ENCODE peak calls at places on chromosomes 7 and 10, in ten cellular contexts. U, D, Z, S, P, H, J, X, G and W are unnamed samples.

GRCh38 chr7:16200591-16200990 is 220.7 kb downstream of the CRPPA start:
- DNase-seq in U (no peak), D (no peak), Z (no peak), S (no peak), P (no peak), H (no peak), J (no peak), X (no peak), G (no peak), W (no peak)

GRCh38 chr7:32206987-32207386 is 136.8 kb upstream of the PDE1C start:
- DNase-seq in U (peak), D (no peak), Z (no peak), S (peak), P (no peak), H (no peak), J (no peak), X (peak), G (peak), W (peak)

GRCh38 chr10:109932391-109932790 is 9.1 kb upstream of the XPNPEP1 start:
- DNase-seq in U (no peak), D (no peak), Z (no peak), S (no peak), P (no peak), H (no peak), J (no peak), X (no peak), G (no peak), W (no peak)

GRCh38 chr7:122487131-122487530 is 182.6 kb upstream of the FEZF1 start:
- DNase-seq in U (no peak), D (no peak), Z (no peak), S (no peak), P (no peak), H (no peak), J (no peak), X (no peak), G (no peak), W (no peak)

GRCh38 chr10:21202766-21203457 is 305.8 kb upstream of the NEBL start:
- DNase-seq in U (no peak), D (no peak), Z (no peak), S (no peak), P (no peak), H (no peak), J (no peak), X (no peak), G (no peak), W (no peak)

GRCh38 chr7:23184709-23185354 is 3.0 kb downstream of the NUP42 start:
- DNase-seq in U (peak), D (no peak), Z (peak), S (no peak), P (peak), H (peak), J (no peak), X (peak), G (no peak), W (no peak)

GRCh38 chr10:33463011-33463410 is 128.5 kb upstream of the NRP1 start:
- DNase-seq in U (no peak), D (no peak), Z (no peak), S (no peak), P (no peak), H (no peak), J (no peak), X (no peak), G (no peak), W (no peak)

GRCh38 chr10:35517431-35518181 is 87.5 kb upstream of the GJD4 start:
- DNase-seq in U (no peak), D (no peak), Z (no peak), S (no peak), P (no peak), H (no peak), J (no peak), X (no peak), G (no peak), W (no peak)

DNA sequence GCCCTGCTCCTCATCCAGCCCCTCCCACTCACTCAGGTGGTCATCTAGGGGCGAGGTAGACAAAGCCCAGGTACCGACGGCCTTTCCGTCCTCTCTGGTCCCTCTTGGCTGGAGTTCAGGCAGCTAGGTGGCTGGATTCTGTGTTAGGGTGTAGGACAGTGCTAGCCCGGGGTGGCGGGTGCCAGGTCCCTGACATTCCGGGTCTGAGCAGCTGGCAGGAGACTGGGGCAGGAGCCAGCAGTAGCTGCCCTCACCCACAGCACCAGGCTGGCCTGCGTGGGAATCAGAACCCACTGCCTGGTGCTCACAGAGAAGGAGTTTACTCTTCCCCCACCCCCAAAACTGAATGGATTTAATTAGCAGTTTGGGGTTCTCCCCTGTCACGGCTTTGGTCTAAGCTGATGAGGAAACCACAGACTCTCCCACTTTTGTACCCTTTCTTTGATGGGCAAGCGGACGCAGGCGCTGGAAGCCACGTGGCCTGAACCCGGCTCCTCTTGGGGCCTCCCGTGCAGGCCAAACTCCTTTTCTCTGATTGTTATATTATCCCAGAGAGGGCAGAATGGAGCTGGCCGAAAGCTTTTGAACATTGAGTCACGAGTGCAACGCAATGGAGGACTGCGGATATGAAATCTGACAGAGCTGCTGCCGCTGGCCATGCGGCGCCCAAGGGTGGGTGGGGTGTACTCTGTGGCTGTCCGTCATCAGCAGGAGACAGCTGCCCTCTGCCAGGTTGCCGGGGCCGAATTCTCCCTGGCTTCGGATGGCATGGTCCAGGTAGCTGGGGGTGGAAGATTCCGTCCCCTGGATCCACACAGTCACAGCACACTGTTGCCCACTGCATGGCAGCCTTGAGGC is 12.9 kb upstream of the ZFAND2A start:
- DNase-seq in U (no peak), D (no peak), Z (no peak), S (no peak), P (no peak), H (no peak), J (no peak), X (no peak), G (no peak), W (no peak)
- TF ChIP-seq POLR2A in U (no peak), D (no peak), Z (no peak), S (no peak), P (no peak), H (no peak), J (no peak), X (no peak), G (no peak), W (no peak)

DNA sequence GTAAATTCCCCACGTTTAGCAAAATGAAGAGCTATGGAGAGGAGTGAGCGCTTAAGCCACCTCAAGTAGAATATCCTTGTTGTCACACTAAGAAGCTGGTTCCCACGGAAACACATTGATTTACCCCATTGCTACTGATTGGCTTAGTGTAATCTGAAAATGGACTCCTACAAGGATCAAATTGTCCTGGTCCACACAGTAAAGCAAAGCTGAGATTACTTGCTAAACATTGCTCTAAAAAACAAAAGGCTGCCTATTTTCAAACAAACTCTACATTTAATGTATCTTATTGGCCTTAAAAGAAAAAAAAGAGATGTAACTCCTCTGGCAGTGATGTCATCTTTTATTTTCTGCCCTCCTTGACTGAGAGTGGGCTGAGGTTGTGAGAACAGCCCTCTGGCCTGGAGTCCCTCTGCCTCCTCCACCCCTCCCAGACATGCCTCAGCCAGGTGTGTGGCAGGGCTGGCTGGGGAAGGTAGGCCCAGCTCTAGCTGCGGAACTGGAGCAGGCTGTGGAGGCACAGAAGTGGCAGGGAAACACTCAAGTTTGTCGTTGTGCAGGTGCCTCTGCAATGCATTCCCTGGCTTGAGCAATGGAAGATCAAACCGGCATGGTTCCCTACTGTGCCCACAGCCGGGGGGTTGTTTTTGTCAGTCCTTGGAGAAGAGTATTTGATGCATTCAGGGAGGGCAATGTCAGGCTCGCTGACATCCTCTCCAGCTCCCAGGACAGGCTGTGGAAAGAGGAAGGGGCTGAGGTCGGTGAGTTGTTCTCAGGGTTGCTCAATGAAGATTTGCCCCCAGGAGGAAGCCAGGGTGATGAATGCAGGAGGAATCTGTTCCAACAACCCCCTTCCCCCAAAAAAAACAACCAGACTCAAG is 9.1 kb downstream of the KLF6 start:
- DNase-seq in U (no peak), D (no peak), Z (no peak), S (no peak), P (peak), H (peak), J (no peak), X (peak), G (peak), W (no peak)
- TF ChIP-seq POLR2AphosphoS5 in U (peak), D (peak), Z (peak), S (no peak), P (peak), H (peak), J (peak), X (peak), G (peak), W (peak)

DNA sequence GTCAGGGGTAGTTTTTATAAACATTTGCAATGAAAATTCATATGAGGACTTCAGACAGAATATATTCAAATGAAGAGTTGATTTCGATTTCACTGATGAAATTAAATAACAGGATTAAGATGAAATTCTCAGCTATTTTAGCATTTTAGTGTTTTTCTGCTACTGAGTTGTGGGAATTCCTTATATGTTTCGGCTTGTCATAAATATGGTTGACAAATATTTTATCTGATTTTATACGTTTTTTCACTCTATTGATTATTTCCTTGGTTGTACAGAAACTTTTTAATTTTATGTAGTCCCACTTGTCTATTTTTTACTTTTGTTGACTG is 14.6 kb upstream of the NME8 start:
- DNase-seq in U (no peak), D (no peak), Z (no peak), S (no peak), P (no peak), H (no peak), J (no peak), X (no peak), G (no peak), W (no peak)
- TF ChIP-seq CTCF in U (no peak), D (no peak), Z (no peak), S (no peak), P (no peak), H (no peak), J (no peak), X (no peak), G (no peak), W (no peak)

DNA sequence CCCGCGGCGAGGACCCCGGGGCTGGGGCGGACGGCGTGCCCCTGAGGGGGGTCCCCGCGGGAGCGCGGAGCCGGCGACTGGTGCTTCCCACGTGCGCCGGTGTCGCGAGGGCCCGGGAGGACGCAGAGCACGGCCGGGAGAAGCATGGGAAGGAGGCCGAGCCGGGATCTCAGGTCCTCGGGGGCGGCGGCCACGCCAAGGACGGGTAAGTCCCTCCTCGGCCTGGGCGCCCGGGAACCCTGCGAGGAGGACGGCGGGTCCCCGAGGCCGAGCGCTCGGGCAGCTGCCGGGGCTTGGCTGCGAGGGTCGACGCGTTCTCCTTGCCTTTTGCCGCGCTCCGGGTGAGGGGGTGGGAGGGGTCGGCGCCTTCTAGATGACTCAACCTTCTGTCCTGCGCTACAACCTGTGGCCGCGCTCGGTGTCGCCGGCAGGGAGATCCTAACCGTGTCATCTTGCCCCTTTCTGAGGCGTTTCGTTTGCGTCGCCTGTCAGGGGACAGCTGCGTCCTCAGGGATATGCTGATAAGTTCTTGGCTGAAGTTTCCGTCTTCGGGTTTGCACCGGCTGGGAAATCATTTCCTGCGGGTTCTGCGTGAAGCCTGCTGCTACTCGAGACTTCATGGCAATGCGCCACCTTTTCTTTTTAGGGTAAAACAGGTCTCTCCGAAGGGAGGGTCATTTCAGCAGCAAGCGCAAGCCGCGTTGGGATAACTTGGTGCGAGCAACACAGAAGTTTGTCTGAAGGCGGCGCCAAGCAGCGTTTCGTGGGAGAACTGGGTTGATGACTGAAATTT is 529 bp downstream of the TASOR2 start:
- DNase-seq in U (peak), D (no peak), Z (peak), S (no peak), P (peak), H (peak), J (peak), X (peak), G (peak), W (no peak)
- TF ChIP-seq POLR2A in U (no peak), D (no peak), Z (no peak), S (no peak), P (no peak), H (no peak), J (no peak), X (no peak), G (no peak), W (no peak)

DNA sequence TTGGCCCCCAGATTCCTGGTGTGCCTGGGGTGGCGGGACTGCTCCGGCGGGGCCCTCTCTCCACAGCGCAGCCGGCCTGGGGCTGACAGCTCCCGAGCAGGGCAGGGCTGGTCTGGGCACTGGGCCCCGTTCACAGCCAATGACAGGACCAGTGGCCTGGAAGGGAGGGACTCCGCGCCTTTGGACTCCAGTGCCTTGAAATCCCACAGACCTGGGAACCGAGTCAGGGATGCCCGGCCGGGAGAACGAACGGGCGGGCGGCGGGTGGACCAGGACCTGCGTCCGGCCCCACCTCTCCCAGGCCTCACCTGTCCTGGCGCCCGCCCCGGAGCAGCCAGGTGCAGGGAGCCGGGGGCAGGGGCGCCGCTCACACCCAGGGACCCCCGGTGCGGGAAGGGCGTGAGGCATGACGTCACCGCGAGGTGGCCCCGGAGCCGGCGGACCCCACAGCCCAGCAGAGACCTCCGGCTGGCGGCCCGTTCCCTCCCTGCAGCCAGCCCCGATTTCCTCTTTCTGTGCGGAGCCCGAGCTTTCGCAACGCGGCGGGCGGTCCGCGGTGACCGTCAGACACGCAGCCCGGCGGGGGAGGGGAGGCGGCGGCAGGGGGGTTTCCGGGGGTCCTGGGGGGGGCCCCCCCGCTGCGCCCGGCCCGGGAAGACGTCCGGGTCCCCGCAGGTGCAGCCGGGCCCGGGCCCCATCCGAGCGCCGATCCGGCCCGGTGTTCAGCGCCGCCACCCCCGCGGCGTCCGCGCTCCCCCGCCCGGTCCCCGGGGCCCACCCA is 743 bp downstream of the ADAP1 start:
- DNase-seq in U (peak), D (peak), Z (peak), S (no peak), P (no peak), H (peak), J (peak), X (no peak), G (peak), W (no peak)
- TF ChIP-seq POLR2AphosphoS5 in U (no peak), D (no peak), Z (no peak), S (no peak), P (peak), H (peak), J (peak), X (no peak), G (no peak), W (peak)